ENCODE peak calls at places on chromosomes 16 and 17, in six cellular contexts. D is left kidney; R is NCI-H1436; J is T-helper 2 cell; X is stomach; V is CD4-positive, alpha-beta T cell. T is an unnamed sample.

GRCh38 chr17:77218902-77219301 is 78.1 kb downstream of the SEC14L1 start:
- DNase-seq in J (no peak), R (no peak), X (no peak), D (no peak), V (no peak), T (no peak)

GRCh38 chr16:85005278-85006069 is 5.9 kb downstream of the ZDHHC7 start:
- DNase-seq in J (no peak), R (no peak), D (no peak), X (no peak), V (no peak), T (no peak)

GRCh38 chr17:45786349-45786748 is 2.2 kb downstream of the CRHR1 start:
- DNase-seq in X (no peak), J (no peak), D (no peak), V (no peak), R (no peak), T (no peak)

GRCh38 chr17:60318830-60319229 is 73.1 kb downstream of the USP32 start:
- DNase-seq in R (no peak), D (no peak), J (no peak), X (no peak), V (no peak), T (no peak)

GRCh38 chr16:48616571-48616970 is 6.6 kb upstream of the N4BP1 start:
- DNase-seq in X (peak; percentile 7), R (no peak), V (no peak), D (no peak), J (no peak), T (no peak)

GRCh38 chr17:21539146-21539545 is 153.2 kb upstream of the KCNJ18 start:
- DNase-seq in V (no peak), X (no peak), J (no peak), D (no peak), R (no peak), T (no peak)

GRCh38 chr16:86766700-86767099 is 188.4 kb downstream of the FOXL1 start:
- DNase-seq in D (no peak), V (no peak), R (no peak), J (no peak), X (no peak), T (no peak)

GRCh38 chr16:74752258-74752657 is 22.4 kb downstream of the FA2H start:
- DNase-seq in V (no peak), J (no peak), X (no peak), R (no peak), D (no peak), T (no peak)

GRCh38 chr17:28612936-28613872 is 781 bp downstream of the RSKR start:
- DNase-seq in J (no peak), R (peak; percentile 6), V (peak; percentile 30), D (peak; percentile 75), X (peak; percentile 33), T (peak; percentile 29)

GRCh38 chr17:15931394-15931793 is 13.5 kb upstream of the ADORA2B start:
- DNase-seq in J (no peak), V (no peak), R (no peak), X (no peak), D (no peak), T (no peak)

GRCh38 chr17:75601057-75601987 is 13.7 kb downstream of the MYO15B start:
- DNase-seq in D (peak; percentile 73), R (peak; percentile 76), V (peak; percentile 56), X (peak; percentile 74), J (no peak), T (peak; percentile 89)

GRCh38 chr17:32878211-32878610 is 1.3 kb upstream of the MYO1D start:
- DNase-seq in V (no peak), R (no peak), J (no peak), X (peak; percentile 29), D (no peak), T (no peak)

GRCh38 chr16:11047057-11047456 is 102.7 kb downstream of the CLEC16A start:
- DNase-seq in X (no peak), J (no peak), D (peak; percentile 84), R (no peak), V (no peak), T (no peak)

GRCh38 chr17:1485748-1486376 is 6.6 kb downstream of the MYO1C start:
- DNase-seq in V (peak; percentile 46), D (peak; percentile 59), R (peak; percentile 30), J (peak; percentile 56), X (peak; percentile 73), T (peak; percentile 74)

GRCh38 chr16:67163164-67163902 is 1.2 kb upstream of the HSF4 start:
- DNase-seq in D (peak; percentile 80), R (no peak), X (no peak), V (peak; percentile 28), J (no peak), T (peak; percentile 42)

GRCh38 chr16:84503751-84504395 is 586 bp downstream of the MEAK7 start:
- DNase-seq in X (no peak), V (no peak), R (no peak), J (no peak), D (no peak), T (no peak)

GRCh38 chr16:58678269-58678668 is 6.3 kb downstream of the SLC38A7 start:
- DNase-seq in R (no peak), V (no peak), X (no peak), D (no peak), J (no peak), T (no peak)

GRCh38 chr16:5041604-5042133 is 7.9 kb upstream of the NAGPA start:
- DNase-seq in R (no peak), V (no peak), J (no peak), X (no peak), D (peak; percentile 80), T (no peak)

GRCh38 chr17:75697651-75698291 is 23.5 kb upstream of the ITGB4 start:
- DNase-seq in D (no peak), J (no peak), R (no peak), X (peak; percentile 65), V (no peak), T (peak; percentile 57)

GRCh38 chr17:65370669-65371126 is 190.8 kb downstream of the AXIN2 start:
- DNase-seq in J (peak; percentile 5), X (peak; percentile 67), R (no peak), D (no peak), V (no peak), T (peak; percentile 92)

GRCh38 chr16:83856846-83857245 is 42.1 kb upstream of the MLYCD start:
- DNase-seq in X (no peak), D (no peak), R (no peak), J (no peak), V (no peak), T (no peak)

T was measured in colonic mucosa.